ENCODE peak calls at places on chromosomes 6 and 20, in seven cellular contexts. One of them, this sample, is unnamed.

GRCh38 chr20:30811896-30812671 is 445.4 kb upstream of the DEFB115 start:
- DNase-seq in sigmoid colon: peak
- DNase-seq in psoas muscle: peak
- DNase-seq in PC-3: peak
- DNase-seq in colonic mucosa: peak
- DNase-seq in ovary: peak
- DNase-seq in AG04450: no peak
- DNase-seq in this sample: peak

GRCh38 chr6:56902551-56903464 is 52.1 kb upstream of the BEND6 start:
- DNase-seq in colonic mucosa: peak
- DNase-seq in sigmoid colon: no peak
- DNase-seq in PC-3: peak
- DNase-seq in psoas muscle: no peak
- DNase-seq in ovary: peak
- DNase-seq in AG04450: peak
- DNase-seq in this sample: no peak

GRCh38 chr6:125746731-125747588 is 2.5 kb upstream of the HEY2 start:
- DNase-seq in colonic mucosa: peak
- DNase-seq in ovary: peak
- DNase-seq in AG04450: no peak
- DNase-seq in psoas muscle: peak
- DNase-seq in PC-3: peak
- DNase-seq in sigmoid colon: peak
- DNase-seq in this sample: peak

GRCh38 chr20:33896509-33896908 is 85.4 kb downstream of the CHMP4B start:
- DNase-seq in sigmoid colon: no peak
- DNase-seq in PC-3: no peak
- DNase-seq in AG04450: no peak
- DNase-seq in ovary: no peak
- DNase-seq in colonic mucosa: no peak
- DNase-seq in psoas muscle: no peak
- DNase-seq in this sample: no peak

GRCh38 chr20:54188132-54188835 is 14.5 kb upstream of the CYP24A1 start:
- DNase-seq in AG04450: no peak
- DNase-seq in sigmoid colon: no peak
- DNase-seq in psoas muscle: no peak
- DNase-seq in colonic mucosa: no peak
- DNase-seq in ovary: no peak
- DNase-seq in PC-3: no peak
- DNase-seq in this sample: no peak

GRCh38 chr20:2756056-2756611 is 44.3 kb downstream of the CPXM1 start:
- DNase-seq in psoas muscle: no peak
- DNase-seq in colonic mucosa: no peak
- DNase-seq in sigmoid colon: peak
- DNase-seq in ovary: no peak
- DNase-seq in AG04450: peak
- DNase-seq in PC-3: peak
- DNase-seq in this sample: no peak

GRCh38 chr6:64553414-64553813 is 917.8 kb downstream of the PHF3 start:
- DNase-seq in ovary: no peak
- DNase-seq in AG04450: no peak
- DNase-seq in colonic mucosa: no peak
- DNase-seq in sigmoid colon: no peak
- DNase-seq in psoas muscle: no peak
- DNase-seq in PC-3: no peak
- DNase-seq in this sample: no peak

GRCh38 chr20:44027686-44028340 is 113.2 kb downstream of the TOX2 start:
- DNase-seq in colonic mucosa: no peak
- DNase-seq in ovary: no peak
- DNase-seq in sigmoid colon: peak
- DNase-seq in psoas muscle: no peak
- DNase-seq in AG04450: no peak
- DNase-seq in PC-3: no peak
- DNase-seq in this sample: peak

GRCh38 chr6:63275953-63276352 is 43.8 kb downstream of the LGSN start:
- DNase-seq in PC-3: no peak
- DNase-seq in AG04450: no peak
- DNase-seq in ovary: no peak
- DNase-seq in psoas muscle: no peak
- DNase-seq in sigmoid colon: no peak
- DNase-seq in colonic mucosa: no peak
- DNase-seq in this sample: no peak

GRCh38 chr6:107221519-107221918 is 106.2 kb upstream of the BEND3 start:
- DNase-seq in PC-3: no peak
- DNase-seq in colonic mucosa: no peak
- DNase-seq in sigmoid colon: no peak
- DNase-seq in AG04450: no peak
- DNase-seq in ovary: no peak
- DNase-seq in psoas muscle: no peak
- DNase-seq in this sample: no peak
- H3K27ac ChIP-seq in PC-3: no peak
- H3K27ac ChIP-seq in colonic mucosa: no peak
- H3K27ac ChIP-seq in sigmoid colon: no peak
- H3K27ac ChIP-seq in AG04450: no peak
- H3K27ac ChIP-seq in ovary: no peak
- H3K27ac ChIP-seq in psoas muscle: no peak
- H3K27ac ChIP-seq in this sample: no peak

DNA sequence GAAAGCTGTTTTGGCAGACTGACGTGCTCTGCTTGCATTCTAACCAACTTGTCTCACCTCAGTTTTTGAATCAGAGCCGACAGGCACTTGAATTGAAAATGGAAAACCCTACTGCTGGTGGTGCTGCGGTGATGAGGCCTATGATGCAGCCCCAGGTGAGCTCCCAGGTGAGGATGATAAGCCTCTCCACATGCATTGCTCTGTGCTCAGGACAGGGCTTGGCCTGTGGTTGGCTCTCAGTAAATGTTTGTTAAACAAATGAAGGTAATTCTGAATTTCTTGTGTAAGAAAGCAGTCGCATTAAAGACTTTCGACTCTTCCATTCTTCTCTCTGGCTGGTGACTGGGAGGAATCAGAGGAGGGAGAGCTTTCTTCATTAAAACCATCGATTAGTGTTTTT is 136.3 kb downstream of the SULF2 start:
- DNase-seq in psoas muscle: no peak
- DNase-seq in AG04450: no peak
- DNase-seq in colonic mucosa: no peak
- DNase-seq in PC-3: no peak
- DNase-seq in ovary: no peak
- DNase-seq in sigmoid colon: no peak
- DNase-seq in this sample: no peak
- TF ChIP-seq CTCF in psoas muscle: no peak
- TF ChIP-seq CTCF in AG04450: no peak
- TF ChIP-seq CTCF in colonic mucosa: no peak
- TF ChIP-seq CTCF in PC-3: no peak
- TF ChIP-seq CTCF in ovary: no peak
- TF ChIP-seq CTCF in sigmoid colon: no peak
- TF ChIP-seq CTCF in this sample: no peak

GRCh38 chr20:42588847-42589246 is 600.9 kb downstream of the PTPRT start:
- DNase-seq in PC-3: no peak
- DNase-seq in AG04450: no peak
- DNase-seq in psoas muscle: no peak
- DNase-seq in sigmoid colon: no peak
- DNase-seq in ovary: no peak
- DNase-seq in colonic mucosa: no peak
- DNase-seq in this sample: no peak

GRCh38 chr20:42594659-42595058 is 595.0 kb downstream of the PTPRT start:
- DNase-seq in psoas muscle: no peak
- DNase-seq in ovary: no peak
- DNase-seq in colonic mucosa: no peak
- DNase-seq in AG04450: no peak
- DNase-seq in PC-3: no peak
- DNase-seq in sigmoid colon: no peak
- DNase-seq in this sample: no peak

GRCh38 chr20:42587427-42587826 is 602.3 kb downstream of the PTPRT start:
- DNase-seq in colonic mucosa: no peak
- DNase-seq in psoas muscle: no peak
- DNase-seq in ovary: no peak
- DNase-seq in PC-3: no peak
- DNase-seq in AG04450: no peak
- DNase-seq in sigmoid colon: no peak
- DNase-seq in this sample: no peak

GRCh38 chr20:42595625-42596024 is 594.1 kb downstream of the PTPRT start:
- DNase-seq in PC-3: no peak
- DNase-seq in AG04450: no peak
- DNase-seq in ovary: no peak
- DNase-seq in psoas muscle: no peak
- DNase-seq in sigmoid colon: no peak
- DNase-seq in colonic mucosa: no peak
- DNase-seq in this sample: no peak

GRCh38 chr20:42589976-42590639 is 599.6 kb downstream of the PTPRT start:
- DNase-seq in PC-3: no peak
- DNase-seq in AG04450: no peak
- DNase-seq in sigmoid colon: no peak
- DNase-seq in psoas muscle: no peak
- DNase-seq in ovary: no peak
- DNase-seq in colonic mucosa: no peak
- DNase-seq in this sample: no peak
- H3K4me3 ChIP-seq in PC-3: no peak
- H3K4me3 ChIP-seq in AG04450: no peak
- H3K4me3 ChIP-seq in sigmoid colon: no peak
- H3K4me3 ChIP-seq in psoas muscle: no peak
- H3K4me3 ChIP-seq in ovary: no peak
- H3K4me3 ChIP-seq in colonic mucosa: no peak
- H3K4me3 ChIP-seq in this sample: no peak

GRCh38 chr20:17675519-17676377 is 6.3 kb downstream of the RRBP1 start:
- DNase-seq in sigmoid colon: no peak
- DNase-seq in AG04450: no peak
- DNase-seq in ovary: no peak
- DNase-seq in PC-3: no peak
- DNase-seq in psoas muscle: no peak
- DNase-seq in colonic mucosa: no peak
- DNase-seq in this sample: peak
- H3K27ac ChIP-seq in sigmoid colon: no peak
- H3K27ac ChIP-seq in AG04450: peak
- H3K27ac ChIP-seq in ovary: no peak
- H3K27ac ChIP-seq in PC-3: no peak
- H3K27ac ChIP-seq in psoas muscle: no peak
- H3K27ac ChIP-seq in colonic mucosa: no peak
- H3K27ac ChIP-seq in this sample: no peak

GRCh38 chr6:33667072-33667471 is 44.4 kb downstream of the UQCC2 start:
- DNase-seq in ovary: no peak
- DNase-seq in PC-3: no peak
- DNase-seq in psoas muscle: no peak
- DNase-seq in sigmoid colon: no peak
- DNase-seq in AG04450: no peak
- DNase-seq in colonic mucosa: no peak
- DNase-seq in this sample: no peak

GRCh38 chr6:33667776-33668175 is 43.7 kb downstream of the UQCC2 start:
- DNase-seq in ovary: no peak
- DNase-seq in sigmoid colon: no peak
- DNase-seq in AG04450: no peak
- DNase-seq in colonic mucosa: no peak
- DNase-seq in psoas muscle: no peak
- DNase-seq in PC-3: no peak
- DNase-seq in this sample: no peak

GRCh38 chr6:33664506-33665057 is 43.5 kb downstream of the ITPR3 start:
- DNase-seq in PC-3: no peak
- DNase-seq in psoas muscle: no peak
- DNase-seq in ovary: no peak
- DNase-seq in colonic mucosa: no peak
- DNase-seq in sigmoid colon: no peak
- DNase-seq in AG04450: no peak
- DNase-seq in this sample: no peak

GRCh38 chr6:33663727-33664449 is 42.8 kb downstream of the ITPR3 start:
- DNase-seq in sigmoid colon: no peak
- DNase-seq in colonic mucosa: no peak
- DNase-seq in PC-3: no peak
- DNase-seq in AG04450: no peak
- DNase-seq in ovary: no peak
- DNase-seq in psoas muscle: no peak
- DNase-seq in this sample: no peak

DNA sequence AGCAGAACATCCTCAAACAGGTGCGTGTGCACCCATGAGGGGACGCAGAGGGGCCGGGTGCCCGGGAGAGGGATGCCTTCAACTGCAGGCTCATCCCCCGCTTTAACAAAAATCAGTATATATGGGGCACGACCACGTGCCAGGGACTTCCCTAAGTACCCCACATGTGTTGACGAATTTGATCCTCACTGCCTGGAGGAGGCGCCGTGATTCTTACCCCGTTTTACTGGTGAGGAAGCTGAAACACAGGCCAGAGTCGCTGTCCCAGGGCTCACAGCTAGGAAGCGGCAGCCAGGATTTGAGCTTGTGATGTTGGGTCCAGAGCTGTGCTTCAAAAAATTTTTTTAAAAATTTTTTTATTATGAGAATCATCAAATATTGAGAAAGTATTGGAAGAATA is 44.8 kb downstream of the ITPR3 start:
- DNase-seq in sigmoid colon: no peak
- DNase-seq in AG04450: no peak
- DNase-seq in colonic mucosa: no peak
- DNase-seq in PC-3: no peak
- DNase-seq in psoas muscle: no peak
- DNase-seq in ovary: no peak
- DNase-seq in this sample: no peak
- TF ChIP-seq CTCF in sigmoid colon: no peak
- TF ChIP-seq CTCF in AG04450: no peak
- TF ChIP-seq CTCF in colonic mucosa: no peak
- TF ChIP-seq CTCF in PC-3: peak
- TF ChIP-seq CTCF in psoas muscle: no peak
- TF ChIP-seq CTCF in ovary: no peak
- TF ChIP-seq CTCF in this sample: no peak

DNA sequence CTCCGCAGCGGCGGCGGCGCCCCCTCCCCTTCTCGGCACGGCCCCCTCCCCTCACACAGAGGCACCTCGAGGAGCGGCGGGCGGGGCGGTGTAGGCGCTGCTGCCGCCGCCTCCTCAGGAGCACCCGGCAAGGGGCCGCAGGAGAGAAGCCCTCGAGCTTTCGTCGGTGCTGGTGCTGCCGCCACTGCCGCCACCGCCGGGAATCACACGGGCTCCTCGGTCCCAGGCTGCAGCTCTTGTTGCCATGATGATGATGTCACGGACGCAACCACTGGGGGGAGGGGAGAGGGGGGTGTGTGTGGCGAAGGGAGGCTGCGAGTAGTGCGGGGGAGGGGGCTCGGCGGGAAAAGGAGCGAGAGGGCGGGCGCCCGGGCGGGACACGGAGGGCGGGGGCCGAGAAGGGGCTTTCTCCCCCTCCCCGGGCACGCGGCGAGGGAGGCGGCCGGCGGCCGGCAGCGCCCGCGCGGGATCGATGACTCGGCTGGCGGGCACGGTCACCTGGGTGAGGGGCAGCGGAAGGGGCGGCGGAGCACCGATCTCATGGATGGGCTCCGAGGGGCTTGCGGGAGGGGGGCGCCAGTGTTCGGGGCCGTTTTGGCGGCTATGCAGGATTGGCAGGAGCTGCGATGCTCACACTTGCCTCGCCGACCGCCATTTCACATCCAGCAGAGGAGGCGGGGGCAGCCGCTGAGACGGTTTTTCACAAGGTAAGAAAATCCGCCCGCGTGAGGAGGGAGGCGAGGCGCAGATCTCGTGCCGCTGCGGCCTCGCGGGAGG is at the start of gene REV3L:
- DNase-seq in AG04450: peak
- DNase-seq in ovary: peak
- DNase-seq in sigmoid colon: peak
- DNase-seq in PC-3: peak
- DNase-seq in psoas muscle: peak
- DNase-seq in colonic mucosa: peak
- DNase-seq in this sample: peak
- H3K4me3 ChIP-seq in AG04450: peak
- H3K4me3 ChIP-seq in ovary: peak
- H3K4me3 ChIP-seq in sigmoid colon: peak
- H3K4me3 ChIP-seq in PC-3: peak
- H3K4me3 ChIP-seq in psoas muscle: peak
- H3K4me3 ChIP-seq in colonic mucosa: peak
- H3K4me3 ChIP-seq in this sample: peak

GRCh38 chr6:28124971-28125353 is 553 bp downstream of the ZSCAN16 start:
- DNase-seq in psoas muscle: no peak
- DNase-seq in sigmoid colon: no peak
- DNase-seq in ovary: no peak
- DNase-seq in PC-3: no peak
- DNase-seq in colonic mucosa: no peak
- DNase-seq in AG04450: no peak
- DNase-seq in this sample: no peak
- H3K27ac ChIP-seq in psoas muscle: peak
- H3K27ac ChIP-seq in sigmoid colon: peak
- H3K27ac ChIP-seq in ovary: no peak
- H3K27ac ChIP-seq in PC-3: no peak
- H3K27ac ChIP-seq in colonic mucosa: peak
- H3K27ac ChIP-seq in AG04450: no peak
- H3K27ac ChIP-seq in this sample: peak

This sample was measured in coronary artery.